ENCODE peak calls at places on chromosomes 1 and 21, in five cellular contexts. G is IMR-90, S is lower leg skin, Y is mucosa of descending colon, C is stomach. Q is an unnamed sample.

GRCh38 chr1:160374701-160375443 is 8.0 kb downstream of the NHLH1 start:
- DNase-seq in S (no peak), Y (no peak), C (no peak), G (no peak), Q (no peak)

GRCh38 chr1:37776946-37777516 is 12.1 kb upstream of the EPHA10 start:
- DNase-seq in Y (no peak), C (no peak), G (no peak), S (no peak), Q (no peak)

GRCh38 chr1:55612988-55613387 is 397.8 kb upstream of the USP24 start:
- DNase-seq in C (no peak), G (no peak), Y (no peak), S (no peak), Q (no peak)

GRCh38 chr1:10228528-10228927 is 18.2 kb downstream of the KIF1B start:
- DNase-seq in G (no peak), S (no peak), C (no peak), Y (no peak), Q (no peak)

GRCh38 chr21:37072239-37072987 is 458 bp downstream of the PIGP start:
- DNase-seq in S (peak), G (peak), C (peak), Y (peak), Q (peak)

GRCh38 chr21:43739648-43740435 is 20.9 kb downstream of the PDXK start:
- DNase-seq in Y (peak), C (no peak), S (no peak), G (no peak), Q (no peak)

GRCh38 chr1:116328671-116329070 is 44.4 kb upstream of the ATP1A1 start:
- DNase-seq in S (no peak), Y (no peak), C (no peak), G (no peak), Q (no peak)

GRCh38 chr1:49389699-49390098 is 613.0 kb upstream of the BEND5 start:
- DNase-seq in G (no peak), Y (no peak), C (no peak), S (no peak), Q (no peak)

GRCh38 chr1:93446837-93447451 is 974 bp upstream of the FNBP1L start:
- DNase-seq in S (peak), C (peak), G (no peak), Y (peak), Q (no peak)

GRCh38 chr1:3471356-3472087 is 17.1 kb downstream of the ARHGEF16 start:
- DNase-seq in G (peak), Y (peak), C (no peak), S (no peak), Q (no peak)

GRCh38 chr1:1432951-1433803 is 2.3 kb upstream of the VWA1 start:
- DNase-seq in G (no peak), S (peak), Y (peak), C (peak), Q (no peak)

GRCh38 chr1:18256318-18257235 is 149.0 kb downstream of the IGSF21 start:
- DNase-seq in C (peak), S (no peak), Y (peak), G (no peak), Q (no peak)

GRCh38 chr1:244094880-244095522 is 43.9 kb downstream of the ZBTB18 start:
- DNase-seq in G (no peak), Y (no peak), C (no peak), S (no peak), Q (no peak)

GRCh38 chr1:158285756-158286241 is 3.9 kb upstream of the CD1C start:
- DNase-seq in C (peak), Y (no peak), S (peak), G (no peak), Q (no peak)

GRCh38 chr1:81654657-81655056 is 146.1 kb upstream of the ADGRL2 start:
- DNase-seq in S (no peak), C (no peak), Y (no peak), G (no peak), Q (no peak)

GRCh38 chr1:234647245-234647644 is 37.3 kb upstream of the IRF2BP2 start:
- DNase-seq in C (no peak), G (no peak), S (no peak), Y (no peak), Q (no peak)

GRCh38 chr1:205963352-205963751 is 20.1 kb upstream of the SLC26A9 start:
- DNase-seq in Y (no peak), G (peak), C (no peak), S (no peak), Q (no peak)

GRCh38 chr1:232568331-232568852 is 61.5 kb downstream of the SIPA1L2 start:
- DNase-seq in G (no peak), Y (no peak), C (no peak), S (no peak), Q (peak)

GRCh38 chr1:16720403-16721223 is 19.7 kb upstream of the RNU1-4 start:
- DNase-seq in S (peak), Y (no peak), C (peak), G (no peak), Q (no peak)

GRCh38 chr1:30715216-30715615 is 8.2 kb downstream of the MATN1 start:
- DNase-seq in Y (no peak), G (no peak), C (no peak), S (no peak), Q (no peak)

GRCh38 chr1:227043755-227044154 is 103.7 kb downstream of the COQ8A start:
- DNase-seq in S (no peak), G (peak), C (no peak), Y (no peak), Q (no peak)

GRCh38 chr1:69494171-69494570 is 73.6 kb upstream of the LRRC7 start:
- DNase-seq in C (no peak), G (no peak), Y (no peak), S (no peak), Q (peak)

GRCh38 chr1:60255565-60255964 is 182.0 kb upstream of the C1orf87 start:
- DNase-seq in Y (no peak), S (no peak), C (no peak), G (peak), Q (no peak)

GRCh38 chr1:14421295-14421976 is 177.0 kb upstream of the KAZN start:
- DNase-seq in C (no peak), S (no peak), G (no peak), Y (no peak), Q (no peak)

GRCh38 chr21:46097826-46098286 is at the start of gene COL6A2:
- DNase-seq in Y (peak), S (peak), G (peak), C (peak), Q (no peak)

GRCh38 chr1:37919277-37919676 is 27.6 kb downstream of the INPP5B start:
- DNase-seq in S (no peak), Y (no peak), C (no peak), G (peak), Q (peak)

GRCh38 chr1:27560271-27561125 is 43.4 kb downstream of the AHDC1 start:
- DNase-seq in G (no peak), S (no peak), Y (no peak), C (no peak), Q (no peak)

GRCh38 chr1:47656719-47657685 is 219.2 kb downstream of the FOXD2 start:
- DNase-seq in Y (no peak), G (peak), S (peak), C (peak), Q (no peak)

DNA sequence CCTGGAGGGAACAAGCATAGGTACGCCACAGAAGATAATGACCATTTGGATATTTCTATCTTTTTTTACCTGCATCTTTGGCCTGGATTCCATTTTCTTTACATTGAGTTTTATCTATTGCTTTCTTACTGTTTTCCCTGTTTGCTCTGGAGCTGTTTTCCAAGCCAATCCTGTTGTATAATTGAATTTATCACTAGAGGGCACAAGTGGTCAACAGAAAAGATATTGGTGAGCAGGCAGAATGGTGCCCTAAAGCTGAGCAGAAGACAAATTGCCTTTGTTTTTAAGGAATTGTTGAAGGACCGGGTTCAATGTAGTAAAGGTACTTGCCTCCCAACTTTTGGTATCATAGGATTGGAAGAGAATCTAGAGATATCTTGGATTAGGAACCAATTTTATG is 152.8 kb downstream of the PPP1R12B start:
- DNase-seq in G (peak), C (no peak), Y (no peak), S (no peak), Q (no peak)
- TF ChIP-seq CTCF in G (peak), C (no peak), Y (no peak), S (no peak), Q (peak)

GRCh38 chr1:40802078-40803075 is 18.8 kb downstream of the KCNQ4 start:
- DNase-seq in S (peak), Y (peak), G (peak), C (peak), Q (no peak)
- TF ChIP-seq CTCF in S (no peak), Y (no peak), G (no peak), C (no peak), Q (no peak)

GRCh38 chr1:63920154-63921117 is 146.6 kb downstream of the ROR1 start:
- DNase-seq in G (peak), S (no peak), Y (no peak), C (no peak), Q (peak)
- TF ChIP-seq CTCF in G (peak), S (no peak), Y (no peak), C (no peak), Q (peak)

GRCh38 chr1:151135433-151136385 is 10.7 kb downstream of the SEMA6C start:
- DNase-seq in Y (no peak), S (no peak), G (no peak), C (no peak), Q (no peak)
- TF ChIP-seq CTCF in Y (no peak), S (no peak), G (no peak), C (no peak), Q (no peak)

GRCh38 chr1:156281281-156282142 is 1.1 kb downstream of the SMG5 start:
- DNase-seq in G (peak), Y (peak), C (no peak), S (no peak), Q (no peak)
- TF ChIP-seq CTCF in G (peak), Y (no peak), C (no peak), S (no peak), Q (peak)

DNA sequence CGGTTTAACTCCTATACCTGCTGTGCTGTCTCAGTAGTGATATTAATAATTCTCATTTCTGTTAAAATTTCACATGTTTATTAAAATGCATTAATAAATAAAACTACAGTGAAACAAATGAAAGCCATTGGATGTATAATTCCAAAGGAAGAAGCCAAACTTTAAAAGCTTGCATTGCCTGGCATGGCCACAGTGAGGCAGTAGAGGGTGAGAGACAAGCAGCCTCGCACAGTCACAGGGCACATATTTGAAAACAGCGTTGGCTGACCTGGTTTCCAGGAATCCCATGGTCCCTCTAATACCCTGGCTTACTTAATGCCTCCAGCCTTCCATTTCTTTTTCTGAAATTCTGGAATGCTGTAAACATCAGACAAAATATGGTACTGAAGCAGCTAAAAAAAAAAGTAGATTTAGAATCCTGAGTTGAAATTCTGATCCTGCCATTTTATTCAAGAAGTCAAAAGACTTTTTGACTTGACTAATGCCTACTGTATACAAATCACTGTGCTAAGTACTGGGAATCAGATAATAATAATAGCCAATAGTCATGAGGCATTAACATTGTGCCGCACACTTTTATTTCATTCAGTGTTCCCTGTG is 6.7 kb upstream of the RNASEL start:
- DNase-seq in Y (peak), C (peak), S (peak), G (peak), Q (peak)
- TF ChIP-seq CTCF in Y (peak), C (peak), S (peak), G (peak), Q (peak)

Q was measured in retinal pigment epithelial cell.